ENCODE peak calls at places on chromosomes 7 and 10, in four cellular contexts. One of them, this sample, is unnamed.

GRCh38 chr7:26899519-26899918 is 35.1 kb upstream of the SKAP2 start:
- DNase-seq in mammary epithelial cell: no peak
- DNase-seq in astrocyte of the cerebellum: no peak
- DNase-seq in mucosa of descending colon: no peak
- DNase-seq in this sample: no peak

GRCh38 chr10:83685458-83685857 is 453.9 kb upstream of the GHITM start:
- DNase-seq in mammary epithelial cell: no peak
- DNase-seq in astrocyte of the cerebellum: no peak
- DNase-seq in mucosa of descending colon: no peak
- DNase-seq in this sample: no peak

GRCh38 chr7:102434039-102434481 is 685 bp downstream of the ORAI2 start:
- DNase-seq in mammary epithelial cell: no peak
- DNase-seq in astrocyte of the cerebellum: no peak
- DNase-seq in mucosa of descending colon: no peak
- DNase-seq in this sample: no peak

GRCh38 chr7:116499168-116500070 is at the start of gene CAV2:
- DNase-seq in mammary epithelial cell: peak
- DNase-seq in astrocyte of the cerebellum: no peak
- DNase-seq in mucosa of descending colon: peak
- DNase-seq in this sample: no peak

GRCh38 chr10:102152545-102152890 is 329 bp downstream of the NOLC1 start:
- DNase-seq in mammary epithelial cell: no peak
- DNase-seq in astrocyte of the cerebellum: no peak
- DNase-seq in mucosa of descending colon: no peak
- DNase-seq in this sample: no peak

GRCh38 chr7:94060772-94061171 is 56.6 kb upstream of the BET1 start:
- DNase-seq in mammary epithelial cell: no peak
- DNase-seq in astrocyte of the cerebellum: no peak
- DNase-seq in mucosa of descending colon: no peak
- DNase-seq in this sample: no peak

GRCh38 chr7:70353310-70353947 is 755.2 kb downstream of the AUTS2 start:
- DNase-seq in mammary epithelial cell: no peak
- DNase-seq in astrocyte of the cerebellum: no peak
- DNase-seq in mucosa of descending colon: no peak
- DNase-seq in this sample: no peak

GRCh38 chr7:78420001-78420400 is 621.4 kb downstream of the PHTF2 start:
- DNase-seq in mammary epithelial cell: no peak
- DNase-seq in astrocyte of the cerebellum: no peak
- DNase-seq in mucosa of descending colon: no peak
- DNase-seq in this sample: no peak

GRCh38 chr7:47280114-47280513 is 301.8 kb downstream of the TNS3 start:
- DNase-seq in mammary epithelial cell: no peak
- DNase-seq in astrocyte of the cerebellum: no peak
- DNase-seq in mucosa of descending colon: no peak
- DNase-seq in this sample: no peak

GRCh38 chr10:71725998-71726672 is 6.6 kb upstream of the C10orf105 start:
- DNase-seq in mammary epithelial cell: peak
- DNase-seq in astrocyte of the cerebellum: no peak
- DNase-seq in mucosa of descending colon: no peak
- DNase-seq in this sample: no peak

GRCh38 chr10:125213541-125214282 is 53.3 kb upstream of the CTBP2 start:
- DNase-seq in mammary epithelial cell: no peak
- DNase-seq in astrocyte of the cerebellum: no peak
- DNase-seq in mucosa of descending colon: no peak
- DNase-seq in this sample: no peak

GRCh38 chr10:80471009-80471408 is 16.9 kb downstream of the TSPAN14 start:
- DNase-seq in mammary epithelial cell: peak
- DNase-seq in astrocyte of the cerebellum: no peak
- DNase-seq in mucosa of descending colon: no peak
- DNase-seq in this sample: no peak

GRCh38 chr7:152145853-152146466 is 120.5 kb downstream of the GALNT11 start:
- DNase-seq in mammary epithelial cell: peak
- DNase-seq in astrocyte of the cerebellum: peak
- DNase-seq in mucosa of descending colon: no peak
- DNase-seq in this sample: no peak

GRCh38 chr10:60042262-60042661 is 135.9 kb upstream of the CCDC6 start:
- DNase-seq in mammary epithelial cell: no peak
- DNase-seq in astrocyte of the cerebellum: no peak
- DNase-seq in mucosa of descending colon: no peak
- DNase-seq in this sample: no peak

GRCh38 chr10:44952779-44953231 is 6.8 kb upstream of the RASSF4 start:
- DNase-seq in mammary epithelial cell: no peak
- DNase-seq in astrocyte of the cerebellum: no peak
- DNase-seq in mucosa of descending colon: no peak
- DNase-seq in this sample: no peak

DNA sequence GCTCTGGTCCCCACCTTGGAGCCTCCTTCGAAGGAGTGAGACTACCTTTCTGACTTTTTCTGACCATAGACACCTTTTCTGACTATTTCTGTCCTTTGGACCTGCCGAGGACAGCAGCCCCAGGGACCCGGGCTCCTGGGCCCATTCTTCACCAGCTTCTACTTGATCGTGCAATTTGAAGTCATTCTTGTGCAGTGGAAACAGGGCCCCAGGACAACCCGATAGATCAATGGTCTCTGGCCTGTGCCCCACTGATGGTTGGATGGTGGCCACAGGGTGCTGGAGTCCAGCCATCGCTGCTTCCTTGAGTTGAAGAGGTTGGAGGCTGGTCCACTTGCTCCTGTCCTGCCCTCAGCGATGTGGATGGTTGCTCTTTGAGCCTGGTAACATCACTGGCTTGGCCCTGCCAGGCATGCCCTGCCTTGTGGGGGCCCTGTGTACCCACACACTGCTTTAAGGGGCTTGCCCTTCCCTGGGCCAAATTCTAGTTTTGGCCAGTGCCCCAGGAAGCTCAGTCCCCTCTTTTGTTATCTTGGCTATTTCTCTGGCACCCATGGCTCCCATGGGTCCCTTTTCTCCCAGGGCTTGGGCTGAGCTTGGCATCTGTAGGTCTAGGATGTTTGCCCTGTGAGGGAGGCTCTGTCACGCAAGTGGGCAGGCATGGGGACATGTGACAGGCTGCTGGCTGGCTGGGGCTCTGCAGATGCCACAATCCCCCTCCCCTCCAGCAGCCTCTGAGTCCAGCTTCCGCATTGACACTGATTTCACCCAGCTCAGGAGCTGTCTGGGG is 375.6 kb upstream of the NUPR2 start:
- DNase-seq in mammary epithelial cell: no peak
- DNase-seq in astrocyte of the cerebellum: no peak
- DNase-seq in mucosa of descending colon: no peak
- DNase-seq in this sample: no peak
- TF ChIP-seq CTCF in mammary epithelial cell: no peak
- TF ChIP-seq CTCF in astrocyte of the cerebellum: no peak
- TF ChIP-seq CTCF in mucosa of descending colon: no peak
- TF ChIP-seq CTCF in this sample: no peak

GRCh38 chr10:30455816-30456215 is 21.8 kb downstream of the MAP3K8 start:
- DNase-seq in mammary epithelial cell: no peak
- DNase-seq in astrocyte of the cerebellum: no peak
- DNase-seq in mucosa of descending colon: peak
- DNase-seq in this sample: no peak
- H3K4me3 ChIP-seq in mammary epithelial cell: no peak
- H3K4me3 ChIP-seq in astrocyte of the cerebellum: no peak
- H3K4me3 ChIP-seq in mucosa of descending colon: no peak
- H3K4me3 ChIP-seq in this sample: no peak

DNA sequence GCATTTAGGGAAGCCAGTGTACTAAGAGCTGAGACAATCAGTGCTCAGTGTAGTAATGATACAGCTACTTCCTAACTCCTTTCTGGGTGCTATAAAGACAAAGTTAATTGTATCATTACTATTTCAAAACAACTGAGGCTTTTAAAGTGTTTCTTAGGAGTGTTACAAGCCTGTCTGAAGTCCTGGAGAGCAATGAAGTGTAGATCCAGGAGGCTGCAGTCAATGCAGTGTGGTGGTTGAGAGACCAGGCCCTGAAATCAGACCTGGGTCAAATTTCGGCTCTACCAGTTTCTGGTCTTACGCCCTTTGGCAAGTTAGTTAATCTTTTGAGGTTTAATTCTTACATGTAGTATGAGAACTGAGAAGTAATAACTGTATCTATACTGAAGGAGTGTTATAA is 387.0 kb downstream of the SDK1 start:
- DNase-seq in mammary epithelial cell: no peak
- DNase-seq in astrocyte of the cerebellum: no peak
- DNase-seq in mucosa of descending colon: no peak
- DNase-seq in this sample: no peak
- TF ChIP-seq CTCF in mammary epithelial cell: no peak
- TF ChIP-seq CTCF in astrocyte of the cerebellum: no peak
- TF ChIP-seq CTCF in mucosa of descending colon: no peak
- TF ChIP-seq CTCF in this sample: no peak

DNA sequence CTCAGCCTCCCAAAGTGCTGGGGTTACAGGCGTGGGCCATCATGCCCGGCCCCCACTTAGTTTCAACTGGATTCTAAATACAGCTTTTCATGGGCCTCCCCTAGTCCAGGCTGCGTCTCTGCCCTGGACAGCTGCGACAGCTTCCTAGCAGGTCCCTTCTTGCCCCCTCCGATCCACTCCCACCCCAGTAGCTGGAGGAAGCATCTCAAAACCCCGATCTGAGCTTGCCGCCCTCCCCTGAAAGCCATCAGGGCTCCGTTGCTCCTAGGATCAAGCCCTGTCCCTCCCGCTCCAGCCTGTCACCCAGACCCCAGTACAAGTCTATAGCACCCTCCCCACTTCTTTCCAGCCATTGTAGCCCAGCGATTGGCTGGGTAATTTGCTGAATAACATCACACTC is 64.5 kb downstream of the VWA2 start:
- DNase-seq in mammary epithelial cell: no peak
- DNase-seq in astrocyte of the cerebellum: no peak
- DNase-seq in mucosa of descending colon: no peak
- DNase-seq in this sample: no peak
- H3K4me3 ChIP-seq in mammary epithelial cell: no peak
- H3K4me3 ChIP-seq in astrocyte of the cerebellum: no peak
- H3K4me3 ChIP-seq in mucosa of descending colon: no peak
- H3K4me3 ChIP-seq in this sample: no peak

DNA sequence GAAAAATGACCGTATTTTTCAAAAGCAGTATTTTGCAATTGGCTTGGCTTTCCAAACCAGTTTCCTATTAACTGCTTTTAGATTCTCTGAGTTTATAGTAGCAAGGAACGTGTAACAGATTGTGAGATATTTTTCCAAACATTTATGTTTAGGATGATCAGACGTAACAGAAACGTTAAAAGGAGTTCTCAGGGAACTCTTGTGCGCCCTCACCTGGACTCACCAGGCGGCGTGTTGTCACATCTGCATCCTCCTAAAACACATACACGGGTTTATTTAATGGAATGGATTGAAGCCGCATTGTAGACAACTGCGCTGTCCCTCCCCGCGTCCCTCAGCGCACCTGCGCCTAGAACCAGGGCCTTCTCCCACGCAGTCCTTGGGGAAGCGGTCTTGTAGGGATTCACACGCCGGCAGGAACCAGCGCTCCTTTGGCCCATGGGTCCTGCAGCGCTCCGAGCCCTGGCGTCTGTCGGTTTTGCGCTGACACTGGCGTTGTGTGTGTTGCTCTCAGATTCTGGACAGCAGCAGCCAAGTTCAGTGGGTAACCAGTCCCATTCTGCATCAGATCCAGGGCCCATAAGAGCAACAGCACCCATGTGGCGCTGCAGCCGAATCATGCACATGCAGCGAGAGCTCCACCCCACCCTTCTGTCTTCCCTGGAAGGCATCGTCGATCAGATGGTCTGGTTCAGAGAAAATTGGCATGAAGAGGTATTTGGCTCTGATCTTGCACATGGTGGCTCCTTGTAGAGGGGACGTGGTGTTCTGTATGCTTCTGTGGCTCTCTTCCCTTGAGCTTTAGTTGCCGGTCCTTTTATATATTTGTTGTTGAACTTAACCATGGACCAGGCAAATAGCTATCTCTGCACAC is 114.9 kb downstream of the TRRAP start:
- DNase-seq in mammary epithelial cell: no peak
- DNase-seq in astrocyte of the cerebellum: no peak
- DNase-seq in mucosa of descending colon: no peak
- DNase-seq in this sample: no peak
- TF ChIP-seq CTCF in mammary epithelial cell: peak
- TF ChIP-seq CTCF in astrocyte of the cerebellum: peak
- TF ChIP-seq CTCF in mucosa of descending colon: no peak
- TF ChIP-seq CTCF in this sample: peak

DNA sequence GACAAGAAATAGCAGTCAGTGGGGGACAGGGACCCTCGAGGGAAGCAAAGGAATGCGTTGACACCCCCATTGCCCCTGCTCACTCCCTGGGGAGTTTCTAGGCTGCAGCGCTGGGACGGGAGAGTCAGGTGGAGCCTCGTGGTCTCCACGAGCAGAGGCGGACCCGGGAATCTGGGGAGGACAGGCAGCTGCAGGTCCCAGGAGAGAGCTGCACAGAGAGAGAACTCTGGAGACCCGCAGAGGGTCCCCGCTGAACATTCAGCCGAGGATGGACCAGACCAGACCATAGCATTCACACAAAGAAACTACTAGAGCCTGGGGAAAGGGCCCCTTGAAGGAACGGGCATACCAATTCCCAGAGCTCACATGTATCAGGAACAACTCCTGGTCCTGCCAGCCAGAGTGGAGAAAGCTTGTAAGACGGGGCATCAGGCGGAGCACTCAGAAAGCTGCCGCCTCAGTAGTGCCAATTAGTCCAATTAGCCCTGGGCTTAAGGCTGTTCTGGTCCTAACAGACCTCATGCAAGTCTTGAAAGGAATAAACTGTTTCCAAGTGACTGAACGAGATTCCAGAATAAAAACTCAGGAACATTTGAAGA is 966.7 kb upstream of the ZNF722 start:
- DNase-seq in mammary epithelial cell: no peak
- DNase-seq in astrocyte of the cerebellum: no peak
- DNase-seq in mucosa of descending colon: no peak
- DNase-seq in this sample: no peak
- H3K4me3 ChIP-seq in mammary epithelial cell: no peak
- H3K4me3 ChIP-seq in astrocyte of the cerebellum: no peak
- H3K4me3 ChIP-seq in mucosa of descending colon: no peak
- H3K4me3 ChIP-seq in this sample: no peak

GRCh38 chr10:132036887-132037675 is 28.7 kb upstream of the JAKMIP3 start:
- DNase-seq in mammary epithelial cell: no peak
- DNase-seq in astrocyte of the cerebellum: no peak
- DNase-seq in mucosa of descending colon: no peak
- DNase-seq in this sample: no peak
- TF ChIP-seq CTCF in mammary epithelial cell: no peak
- TF ChIP-seq CTCF in astrocyte of the cerebellum: no peak
- TF ChIP-seq CTCF in mucosa of descending colon: no peak
- TF ChIP-seq CTCF in this sample: no peak